ENCODE peak calls at places on chromosome 21, in eight cellular contexts. N, C, Q, T, Z, U, B and Y are unnamed samples.
A peak's percentile ranks its signal among the peaks of the same experiment; 100 is the strongest.

GRCh38 chr21:37827878-37828277 is 88.4 kb downstream of the KCNJ6 start:
- DNase-seq in T (no peak), Q (no peak), C (no peak), B (no peak), Z (no peak), N (no peak), U (peak; percentile 51), Y (no peak)

GRCh38 chr21:29130234-29130993 is at the start of gene MAP3K7CL:
- DNase-seq in Q (no peak), Z (peak; percentile 74), N (peak; percentile 99), T (peak; percentile 87), C (no peak), U (no peak), B (no peak), Y (no peak)

GRCh38 chr21:38377165-38378093 is 120.6 kb downstream of the KCNJ15 start:
- DNase-seq in N (no peak), C (no peak), B (no peak), U (no peak), Q (no peak), Z (no peak), T (no peak), Y (no peak)

GRCh38 chr21:41365377-41366107 is 3.7 kb downstream of the MX2 start:
- DNase-seq in Q (no peak), B (no peak), T (no peak), U (no peak), Z (no peak), N (no peak), C (no peak), Y (peak; percentile 34)

GRCh38 chr21:16419188-16419874 is 689.5 kb downstream of the USP25 start:
- DNase-seq in C (no peak), U (peak; percentile 30), Q (peak; percentile 3), B (peak; percentile 81), Z (peak; percentile 90), T (peak; percentile 76), N (no peak), Y (peak; percentile 87)

GRCh38 chr21:29578306-29578705 is 279.6 kb downstream of the BACH1 start:
- DNase-seq in T (no peak), Z (no peak), B (no peak), Q (no peak), C (no peak), U (no peak), N (no peak), Y (no peak)

GRCh38 chr21:36727886-36728285 is 29.0 kb downstream of the SIM2 start:
- DNase-seq in Z (no peak), N (no peak), C (peak; percentile 58), U (no peak), Q (peak; percentile 45), T (no peak), B (peak; percentile 21), Y (peak; percentile 63)

GRCh38 chr21:41641821-41642368 is 125.0 kb downstream of the RIPK4 start:
- DNase-seq in Z (peak; percentile 63), N (peak; percentile 91), B (no peak), T (peak; percentile 77), Q (peak; percentile 24), C (no peak), U (no peak), Y (no peak)

GRCh38 chr21:35400233-35400939 is 351.3 kb upstream of the RUNX1 start:
- DNase-seq in U (peak; percentile 50), N (no peak), Q (peak; percentile 36), C (no peak), Z (no peak), B (no peak), T (no peak), Y (no peak)

GRCh38 chr21:34093083-34093482 is 19.7 kb downstream of the MRPS6 start:
- DNase-seq in Q (no peak), B (no peak), N (no peak), T (no peak), Z (no peak), U (no peak), C (no peak), Y (no peak)

GRCh38 chr21:28333455-28334108 is 659.1 kb downstream of the LTN1 start:
- DNase-seq in Z (no peak), T (no peak), N (peak; percentile 34), B (no peak), U (no peak), C (no peak), Q (no peak), Y (no peak)

GRCh38 chr21:41658321-41658720 is 108.5 kb downstream of the RIPK4 start:
- DNase-seq in N (no peak), T (no peak), U (no peak), C (no peak), Z (no peak), B (no peak), Q (peak; percentile 22), Y (no peak)

GRCh38 chr21:39867198-39867650 is at the start of gene PCP4:
- DNase-seq in C (peak; percentile 87), T (no peak), Q (peak; percentile 93), Z (peak; percentile 29), N (no peak), U (peak; percentile 61), B (peak; percentile 48), Y (no peak)

GRCh38 chr21:17930102-17930501 is 110.9 kb upstream of the C21orf91 start:
- DNase-seq in N (no peak), Z (no peak), B (no peak), Q (peak; percentile 2), U (no peak), T (no peak), C (no peak), Y (no peak)

GRCh38 chr21:17929514-17929913 is 110.4 kb upstream of the C21orf91 start:
- DNase-seq in U (no peak), C (no peak), B (no peak), Z (no peak), N (no peak), Q (peak; percentile 11), T (no peak), Y (no peak)

GRCh38 chr21:17925000-17925610 is 105.9 kb upstream of the C21orf91 start:
- DNase-seq in N (no peak), Z (no peak), B (peak; percentile 60), U (peak; percentile 58), C (peak; percentile 53), Q (peak; percentile 83), T (no peak), Y (no peak)

GRCh38 chr21:17925900-17926299 is 106.7 kb upstream of the C21orf91 start:
- DNase-seq in U (no peak), Q (peak; percentile 27), Z (no peak), N (no peak), C (no peak), B (no peak), T (no peak), Y (no peak)

GRCh38 chr21:17931080-17931479 is 111.9 kb upstream of the C21orf91 start:
- DNase-seq in Q (no peak), N (no peak), U (no peak), T (no peak), Z (no peak), C (no peak), B (no peak), Y (no peak)
- TF ChIP-seq CTCF in Q (peak; percentile 35), N (peak; percentile 22), U (no peak), T (no peak), Z (no peak), C (peak; percentile 45), B (no peak), Y (no peak)

GRCh38 chr21:45556302-45556644 is 14.0 kb upstream of the SLC19A1 start:
- DNase-seq in U (no peak), C (no peak), B (no peak), Z (no peak), T (no peak), N (no peak), Q (no peak), Y (no peak)
- TF ChIP-seq CTCF in U (no peak), C (no peak), B (no peak), Z (no peak), T (no peak), N (no peak), Q (no peak), Y (no peak)

DNA sequence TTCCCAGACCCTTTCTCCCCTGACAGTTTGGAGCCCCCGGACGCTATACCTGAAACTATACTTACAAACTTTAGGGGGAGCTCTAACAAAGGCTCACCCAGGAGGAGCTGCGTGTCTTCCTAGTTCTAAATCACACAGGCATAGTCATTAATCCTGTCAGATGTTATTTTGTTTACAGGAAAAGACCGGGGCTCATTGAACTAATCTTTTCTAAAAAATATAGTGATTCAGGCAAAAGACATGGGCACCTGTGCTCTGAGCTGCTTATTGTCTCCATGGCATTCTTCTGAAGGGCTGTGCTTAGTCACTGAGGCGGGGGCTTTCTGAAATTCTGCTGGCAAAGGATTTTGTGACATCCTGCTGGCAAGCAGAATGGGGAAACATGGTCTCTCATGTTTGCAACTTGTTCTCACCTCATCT is 1577.0 kb downstream of the NCAM2 start:
- DNase-seq in Z (no peak), U (no peak), C (peak; percentile 25), Q (peak; percentile 71), T (no peak), N (no peak), B (no peak), Y (no peak)
- TF ChIP-seq CTCF in Z (no peak), U (no peak), C (peak; percentile 61), Q (peak; percentile 75), T (no peak), N (no peak), B (no peak), Y (peak; percentile 57)

GRCh38 chr21:43720539-43721224 is 1.8 kb downstream of the PDXK start:
- DNase-seq in B (no peak), U (no peak), T (no peak), C (no peak), Z (no peak), N (no peak), Q (no peak), Y (no peak)

GRCh38 chr21:43719748-43720538 is 1.0 kb downstream of the PDXK start:
- DNase-seq in T (peak; percentile 64), Q (peak; percentile 36), C (no peak), Z (peak; percentile 58), B (peak; percentile 39), N (no peak), U (no peak), Y (no peak)

GRCh38 chr21:43717967-43718871 is 710 bp upstream of the PDXK start:
- DNase-seq in U (no peak), N (no peak), T (peak; percentile 59), Q (no peak), B (no peak), C (peak; percentile 40), Z (peak; percentile 58), Y (no peak)

GRCh38 chr21:43717166-43717853 is 1.6 kb upstream of the PDXK start:
- DNase-seq in Z (no peak), C (no peak), N (no peak), B (no peak), T (peak; percentile 48), Q (no peak), U (no peak), Y (no peak)

DNA sequence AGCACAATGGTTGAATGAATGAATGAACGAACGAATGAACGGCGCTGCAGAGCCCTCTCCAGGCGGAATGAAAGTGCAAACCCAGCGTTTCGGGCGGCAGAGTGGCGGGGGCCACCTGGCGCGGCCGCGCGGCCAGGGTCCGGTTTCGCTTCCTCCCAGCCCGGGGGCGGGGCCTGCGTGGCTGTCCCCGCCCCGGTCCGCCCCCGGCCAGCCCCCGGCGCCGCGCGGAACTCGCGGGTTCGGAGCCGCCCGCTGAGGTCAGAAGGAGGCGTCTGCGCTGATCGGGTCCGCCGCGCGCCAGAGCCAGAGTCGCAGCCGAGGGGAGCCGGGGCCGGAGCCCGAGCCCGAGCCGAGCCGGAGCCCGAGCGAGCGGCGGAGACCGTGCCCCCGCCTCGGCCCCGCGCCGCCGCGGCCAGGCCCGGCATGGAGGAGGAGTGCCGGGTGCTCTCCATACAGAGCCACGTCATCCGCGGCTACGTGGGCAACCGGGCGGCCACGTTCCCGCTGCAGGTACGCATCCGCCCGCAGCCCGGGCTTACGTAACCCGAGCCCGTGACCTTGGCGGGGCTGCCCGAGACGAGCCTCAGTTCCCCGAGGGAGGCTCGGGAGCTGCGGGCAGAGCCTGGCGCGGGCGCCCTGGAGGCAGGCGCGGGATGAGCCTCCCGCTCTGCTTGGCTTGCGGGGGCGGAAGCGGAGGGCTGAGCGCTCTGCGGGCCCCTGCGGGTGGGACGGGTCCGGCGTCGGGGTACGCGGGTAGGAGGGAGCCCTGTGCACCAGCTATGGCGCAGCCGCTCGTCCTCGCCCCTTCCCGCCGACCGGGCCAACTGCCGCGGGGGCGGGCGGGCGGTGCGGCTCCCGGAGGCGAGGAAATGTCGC is at the start of gene PDXK:
- DNase-seq in N (no peak), U (peak; percentile 91), B (peak; percentile 92), C (peak; percentile 82), Q (peak; percentile 94), T (peak; percentile 91), Z (peak; percentile 91), Y (peak; percentile 95)
- TF ChIP-seq CTCF in N (no peak), U (no peak), B (no peak), C (no peak), Q (peak; percentile 24), T (no peak), Z (no peak), Y (no peak)